ENCODE peak calls at places on chromosomes 4 and X, in six cellular contexts. One of them, this sample, is unnamed.

GRCh38 chrX:44012484-44013096 is 39.4 kb upstream of the NDP start:
- DNase-seq in neuronal stem cell: no peak
- DNase-seq in IMR-90: peak; percentile 41
- DNase-seq in H9: no peak
- DNase-seq in H1: no peak
- DNase-seq in mesenchymal stem cell: peak; percentile 48
- DNase-seq in this sample: peak; percentile 4

GRCh38 chr4:77074961-77075855 is 581 bp downstream of the CCNI start:
- DNase-seq in neuronal stem cell: peak; percentile 69
- DNase-seq in IMR-90: peak; percentile 65
- DNase-seq in H9: peak; percentile 59
- DNase-seq in H1: peak; percentile 73
- DNase-seq in mesenchymal stem cell: peak; percentile 72
- DNase-seq in this sample: peak; percentile 73

GRCh38 chr4:139214039-139214534 is 37.1 kb upstream of the ELF2 start:
- DNase-seq in neuronal stem cell: no peak
- DNase-seq in IMR-90: no peak
- DNase-seq in H9: peak; percentile 81
- DNase-seq in H1: no peak
- DNase-seq in mesenchymal stem cell: peak; percentile 14
- DNase-seq in this sample: no peak

GRCh38 chr4:54318904-54319303 is 89.8 kb downstream of the PDGFRA start:
- DNase-seq in neuronal stem cell: peak; percentile 31
- DNase-seq in IMR-90: peak; percentile 58
- DNase-seq in H9: peak; percentile 42
- DNase-seq in H1: no peak
- DNase-seq in mesenchymal stem cell: peak; percentile 63
- DNase-seq in this sample: peak; percentile 29

GRCh38 chr4:172709376-172709775 is 459.2 kb upstream of the GALNT7 start:
- DNase-seq in neuronal stem cell: peak; percentile 15
- DNase-seq in IMR-90: no peak
- DNase-seq in H9: peak; percentile 26
- DNase-seq in H1: no peak
- DNase-seq in mesenchymal stem cell: no peak
- DNase-seq in this sample: no peak

GRCh38 chrX:119693996-119694451 is 1.1 kb upstream of the SEPTIN6 start:
- DNase-seq in neuronal stem cell: no peak
- DNase-seq in IMR-90: no peak
- DNase-seq in H9: peak; percentile 52
- DNase-seq in H1: peak; percentile 53
- DNase-seq in mesenchymal stem cell: peak; percentile 16
- DNase-seq in this sample: no peak

GRCh38 chr4:38928886-38929285 is 61.3 kb downstream of the FAM114A1 start:
- DNase-seq in neuronal stem cell: no peak
- DNase-seq in IMR-90: no peak
- DNase-seq in H9: no peak
- DNase-seq in H1: no peak
- DNase-seq in mesenchymal stem cell: no peak
- DNase-seq in this sample: no peak

GRCh38 chr4:113943863-113944262 is 35.6 kb downstream of the ARSJ start:
- DNase-seq in neuronal stem cell: no peak
- DNase-seq in IMR-90: peak; percentile 50
- DNase-seq in H9: no peak
- DNase-seq in H1: no peak
- DNase-seq in mesenchymal stem cell: no peak
- DNase-seq in this sample: no peak

GRCh38 chr4:146932111-146932510 is 13.6 kb downstream of the TTC29 start:
- DNase-seq in neuronal stem cell: no peak
- DNase-seq in IMR-90: peak; percentile 11
- DNase-seq in H9: no peak
- DNase-seq in H1: no peak
- DNase-seq in mesenchymal stem cell: peak; percentile 49
- DNase-seq in this sample: peak; percentile 8

GRCh38 chr4:78213218-78213617 is 156.1 kb downstream of the FRAS1 start:
- DNase-seq in neuronal stem cell: no peak
- DNase-seq in IMR-90: no peak
- DNase-seq in H9: no peak
- DNase-seq in H1: no peak
- DNase-seq in mesenchymal stem cell: no peak
- DNase-seq in this sample: no peak

GRCh38 chrX:121782544-121782943 is 735.1 kb downstream of the GLUD2 start:
- DNase-seq in neuronal stem cell: no peak
- DNase-seq in IMR-90: no peak
- DNase-seq in H9: no peak
- DNase-seq in H1: no peak
- DNase-seq in mesenchymal stem cell: no peak
- DNase-seq in this sample: no peak

GRCh38 chrX:33725556-33726232 is 406.4 kb downstream of the FAM47A start:
- DNase-seq in neuronal stem cell: peak; percentile 8
- DNase-seq in IMR-90: no peak
- DNase-seq in H9: peak; percentile 71
- DNase-seq in H1: peak; percentile 39
- DNase-seq in mesenchymal stem cell: peak; percentile 14
- DNase-seq in this sample: no peak

GRCh38 chrX:73852022-73852421 is 289.0 kb downstream of the CHIC1 start:
- DNase-seq in neuronal stem cell: no peak
- DNase-seq in IMR-90: no peak
- DNase-seq in H9: no peak
- DNase-seq in H1: no peak
- DNase-seq in mesenchymal stem cell: no peak
- DNase-seq in this sample: no peak

GRCh38 chrX:73847991-73848390 is 285.0 kb downstream of the CHIC1 start:
- DNase-seq in neuronal stem cell: no peak
- DNase-seq in IMR-90: no peak
- DNase-seq in H9: no peak
- DNase-seq in H1: no peak
- DNase-seq in mesenchymal stem cell: no peak
- DNase-seq in this sample: no peak

GRCh38 chrX:73850124-73851013 is 287.4 kb downstream of the CHIC1 start:
- DNase-seq in neuronal stem cell: no peak
- DNase-seq in IMR-90: peak; percentile 38
- DNase-seq in H9: no peak
- DNase-seq in H1: no peak
- DNase-seq in mesenchymal stem cell: no peak
- DNase-seq in this sample: peak; percentile 36

GRCh38 chrX:73851014-73852009 is 288.3 kb downstream of the CHIC1 start:
- DNase-seq in neuronal stem cell: no peak
- DNase-seq in IMR-90: peak; percentile 96
- DNase-seq in H9: no peak
- DNase-seq in H1: no peak
- DNase-seq in mesenchymal stem cell: no peak
- DNase-seq in this sample: peak; percentile 96

DNA sequence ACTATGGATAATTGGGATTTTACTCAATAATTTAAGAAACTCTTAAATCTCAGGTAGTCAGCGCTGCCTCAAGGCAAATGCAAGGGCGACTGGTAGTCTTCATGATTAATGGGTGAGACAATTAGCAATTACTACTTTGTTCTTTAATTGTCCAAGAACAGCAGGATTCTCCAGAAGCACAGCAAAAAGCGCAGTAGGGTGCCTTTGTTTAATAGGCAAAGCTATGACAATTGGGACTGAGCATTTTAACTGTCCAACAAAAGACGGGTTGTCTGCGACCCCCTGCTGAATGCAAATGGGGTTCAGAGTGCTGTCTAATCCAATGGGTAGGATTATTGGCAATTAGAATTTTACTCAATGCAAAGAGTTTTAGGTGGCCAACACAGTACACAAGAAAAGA is 286.1 kb downstream of the CHIC1 start:
- DNase-seq in neuronal stem cell: peak; percentile 37
- DNase-seq in IMR-90: no peak
- DNase-seq in H9: no peak
- DNase-seq in H1: no peak
- DNase-seq in mesenchymal stem cell: no peak
- DNase-seq in this sample: no peak
- H3K9me3 ChIP-seq in neuronal stem cell: no peaks in the 10 kb centered on the region
- H3K9me3 ChIP-seq in IMR-90: no peaks in the 10 kb centered on the region
- H3K9me3 ChIP-seq in H9: peaks cover 12% of the 10 kb centered on the region
- H3K9me3 ChIP-seq in H1: peaks cover 17% of the 10 kb centered on the region
- H3K9me3 ChIP-seq in mesenchymal stem cell: no peaks in the 10 kb centered on the region
- H3K9me3 ChIP-seq in this sample: no peaks in the 10 kb centered on the region

GRCh38 chrX:85243155-85243554 is 424 bp downstream of the SATL1 start:
- DNase-seq in neuronal stem cell: no peak
- DNase-seq in IMR-90: no peak
- DNase-seq in H9: no peak
- DNase-seq in H1: no peak
- DNase-seq in mesenchymal stem cell: peak; percentile 3
- DNase-seq in this sample: no peak

GRCh38 chrX:85243761-85244410 is at the start of the genes SATL1 and ZNF711:
- DNase-seq in neuronal stem cell: peak; percentile 73
- DNase-seq in IMR-90: peak; percentile 51
- DNase-seq in H9: peak; percentile 84
- DNase-seq in H1: peak; percentile 67
- DNase-seq in mesenchymal stem cell: peak; percentile 72
- DNase-seq in this sample: no peak

GRCh38 chrX:85244411-85245210 is 820 bp downstream of the ZNF711 start:
- DNase-seq in neuronal stem cell: peak; percentile 14
- DNase-seq in IMR-90: peak; percentile 7
- DNase-seq in H9: no peak
- DNase-seq in H1: peak; percentile 43
- DNase-seq in mesenchymal stem cell: peak; percentile 44
- DNase-seq in this sample: no peak
- H2BK5ac ChIP-seq in neuronal stem cell: no peak overlapping the region
- H2BK5ac ChIP-seq in IMR-90: no peak overlapping the region
- H2BK5ac ChIP-seq in H9: peak overlapping the region; percentile 56
- H2BK5ac ChIP-seq in H1: peak overlapping the region; percentile 85
- H2BK5ac ChIP-seq in mesenchymal stem cell: no peak overlapping the region
- H2BK5ac ChIP-seq in this sample: peak overlapping the region; percentile 86

DNA sequence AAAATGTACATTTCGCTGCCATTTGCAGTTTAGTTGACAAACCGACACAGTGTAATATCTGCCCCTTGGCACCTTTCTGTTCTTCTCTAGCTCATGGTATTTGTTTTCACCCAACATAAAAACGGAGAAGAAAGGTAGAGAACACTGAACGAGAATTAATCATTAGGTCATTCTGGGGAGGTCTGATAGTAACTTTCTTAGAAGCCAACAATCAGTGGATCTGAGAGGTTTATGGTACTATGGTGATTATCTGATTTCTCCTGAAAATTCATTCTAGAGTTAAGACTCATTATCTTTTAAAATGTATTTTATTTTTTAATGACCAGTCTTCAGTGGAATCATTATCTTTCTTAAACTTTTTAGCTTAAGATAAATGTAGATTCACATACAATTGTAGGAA is 8.5 kb downstream of the RAPGEF2 start:
- DNase-seq in neuronal stem cell: no peak
- DNase-seq in IMR-90: no peak
- DNase-seq in H9: no peak
- DNase-seq in H1: no peak
- DNase-seq in mesenchymal stem cell: no peak
- DNase-seq in this sample: no peak
- H3K9me3 ChIP-seq in neuronal stem cell: no peaks in the 10 kb centered on the region
- H3K9me3 ChIP-seq in IMR-90: no peaks in the 10 kb centered on the region
- H3K9me3 ChIP-seq in H9: no peaks in the 10 kb centered on the region
- H3K9me3 ChIP-seq in H1: no peaks in the 10 kb centered on the region
- H3K9me3 ChIP-seq in mesenchymal stem cell: no peaks in the 10 kb centered on the region
- H3K9me3 ChIP-seq in this sample: no peaks in the 10 kb centered on the region

GRCh38 chr4:128831526-128832252 is 22.2 kb downstream of the JADE1 start:
- DNase-seq in neuronal stem cell: peak; percentile 39
- DNase-seq in IMR-90: peak; percentile 57
- DNase-seq in H9: peak; percentile 70
- DNase-seq in H1: no peak
- DNase-seq in mesenchymal stem cell: peak; percentile 71
- DNase-seq in this sample: no peak
- H2BK5ac ChIP-seq in neuronal stem cell: no peak overlapping the region
- H2BK5ac ChIP-seq in IMR-90: peak overlapping the region; percentile 1
- H2BK5ac ChIP-seq in H9: no peak overlapping the region
- H2BK5ac ChIP-seq in H1: peak overlapping the region; percentile 19
- H2BK5ac ChIP-seq in mesenchymal stem cell: no peak overlapping the region
- H2BK5ac ChIP-seq in this sample: no peak overlapping the region

DNA sequence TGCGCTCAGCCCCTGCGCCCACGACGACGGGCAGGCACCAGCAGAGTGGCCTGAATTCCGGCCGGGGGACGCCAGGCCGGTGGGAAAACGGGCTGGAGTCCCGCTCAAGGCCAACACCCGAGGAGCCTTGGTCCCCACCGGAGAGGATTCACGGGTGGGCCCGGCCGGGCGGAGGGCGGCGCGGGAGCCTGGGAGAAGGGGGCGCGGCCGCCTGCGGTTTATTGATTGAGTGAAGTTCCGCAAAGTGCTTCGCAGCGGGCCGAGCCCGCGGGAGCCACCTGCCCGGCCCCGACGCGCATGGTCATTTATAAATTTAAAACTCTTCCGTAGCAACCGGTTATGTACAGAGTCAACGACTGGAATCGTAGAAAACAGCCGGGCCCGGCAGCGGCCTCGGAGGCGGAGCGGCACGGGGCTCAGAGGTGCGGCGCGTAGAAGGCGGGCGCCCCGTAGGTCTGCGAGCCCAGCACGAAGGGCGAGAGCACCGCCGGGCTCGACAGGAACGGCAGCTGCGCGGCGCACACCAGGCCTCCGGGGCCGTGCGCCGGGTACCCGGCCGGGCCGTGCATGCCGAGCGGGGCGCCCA is 3.6 kb downstream of the NKX1-1 start:
- DNase-seq in neuronal stem cell: no peak
- DNase-seq in IMR-90: no peak
- DNase-seq in H9: peak; percentile 34
- DNase-seq in H1: no peak
- DNase-seq in mesenchymal stem cell: no peak
- DNase-seq in this sample: no peak
- H3K9me3 ChIP-seq in neuronal stem cell: peaks cover 17% of the 10 kb centered on the region
- H3K9me3 ChIP-seq in IMR-90: peaks cover 8% of the 10 kb centered on the region
- H3K9me3 ChIP-seq in H9: peaks cover 6% of the 10 kb centered on the region
- H3K9me3 ChIP-seq in H1: peaks cover 6% of the 10 kb centered on the region
- H3K9me3 ChIP-seq in mesenchymal stem cell: peaks cover 4% of the 10 kb centered on the region
- H3K9me3 ChIP-seq in this sample: peaks cover 47% of the 10 kb centered on the region

GRCh38 chr4:152045397-152045780 is 284.6 kb upstream of the GATB start:
- DNase-seq in neuronal stem cell: no peak
- DNase-seq in IMR-90: no peak
- DNase-seq in H9: no peak
- DNase-seq in H1: no peak
- DNase-seq in mesenchymal stem cell: no peak
- DNase-seq in this sample: no peak
- H2BK5ac ChIP-seq in neuronal stem cell: peak overlapping the region; percentile 71
- H2BK5ac ChIP-seq in IMR-90: no peak overlapping the region
- H2BK5ac ChIP-seq in H9: no peak overlapping the region
- H2BK5ac ChIP-seq in H1: no peak overlapping the region
- H2BK5ac ChIP-seq in mesenchymal stem cell: no peak overlapping the region
- H2BK5ac ChIP-seq in this sample: no peak overlapping the region

GRCh38 chr4:32929738-32930688 is 2209.8 kb downstream of the PCDH7 start:
- DNase-seq in neuronal stem cell: no peak
- DNase-seq in IMR-90: no peak
- DNase-seq in H9: no peak
- DNase-seq in H1: no peak
- DNase-seq in mesenchymal stem cell: no peak
- DNase-seq in this sample: no peak
- H3K9me3 ChIP-seq in neuronal stem cell: no peaks in the 10 kb centered on the region
- H3K9me3 ChIP-seq in IMR-90: no peaks in the 10 kb centered on the region
- H3K9me3 ChIP-seq in H9: no peaks in the 10 kb centered on the region
- H3K9me3 ChIP-seq in H1: no peaks in the 10 kb centered on the region
- H3K9me3 ChIP-seq in mesenchymal stem cell: no peaks in the 10 kb centered on the region
- H3K9me3 ChIP-seq in this sample: no peaks in the 10 kb centered on the region

This sample was measured in trophoblast cell.